ENCODE peak calls at places on chromosomes 7 and 10, in eight cellular contexts. U is epithelial cell of esophagus, M is ovary, N is prostate gland, H is HFF-Myc, W is nephron progenitor cell, J is hepatocyte, D is AG10803. L is an unnamed sample.

GRCh38 chr10:127532659-127533058 is 16.4 kb upstream of the NPS start:
- DNase-seq in M (no peak), J (no peak), W (no peak), U (no peak), D (no peak), N (no peak), H (no peak), L (no peak)

GRCh38 chr10:19719320-19719719 is 96.9 kb upstream of the PLXDC2 start:
- DNase-seq in U (no peak), J (peak; percentile 24), N (no peak), W (no peak), M (no peak), H (peak; percentile 91), D (peak; percentile 88), L (no peak)

GRCh38 chr7:111855161-111855841 is 293.0 kb upstream of the IMMP2L start:
- DNase-seq in W (no peak), N (peak; percentile 44), D (peak; percentile 76), H (peak; percentile 70), J (peak; percentile 81), M (no peak), U (peak; percentile 56), L (no peak)

GRCh38 chr7:100863406-100863950 is 3.7 kb upstream of the TRIP6 start:
- DNase-seq in U (no peak), N (no peak), J (no peak), D (no peak), M (no peak), W (no peak), H (no peak), L (no peak)

GRCh38 chr7:25409897-25410635 is 181.8 kb upstream of the NPVF start:
- DNase-seq in U (no peak), J (no peak), M (no peak), N (no peak), W (no peak), H (no peak), D (no peak), L (no peak)

GRCh38 chr7:150420242-150420641 is 30.2 kb upstream of the GIMAP8 start:
- DNase-seq in D (no peak), U (no peak), M (no peak), J (peak; percentile 1), W (no peak), N (no peak), H (no peak), L (no peak)

GRCh38 chr7:92811158-92811557 is 25.2 kb downstream of the CDK6 start:
- DNase-seq in U (no peak), J (no peak), H (no peak), D (no peak), M (no peak), N (no peak), W (no peak), L (no peak)

GRCh38 chr7:80206763-80207162 is 72.1 kb downstream of the GNAI1 start:
- DNase-seq in N (no peak), H (no peak), U (no peak), D (no peak), M (no peak), W (no peak), J (no peak), L (no peak)

GRCh38 chr7:130628901-130629300 is 39.6 kb downstream of the COPG2 start:
- DNase-seq in J (no peak), U (no peak), H (no peak), W (no peak), D (no peak), N (no peak), M (no peak), L (no peak)

GRCh38 chr7:1899201-1899600 is 229.1 kb downstream of the ELFN1 start:
- DNase-seq in H (no peak), W (no peak), U (no peak), J (no peak), D (peak; percentile 85), N (no peak), M (no peak), L (peak; percentile 64)

GRCh38 chr7:133887459-133887858 is 239.7 kb upstream of the LRGUK start:
- DNase-seq in M (no peak), D (no peak), J (no peak), N (no peak), H (peak; percentile 0), U (no peak), W (no peak), L (no peak)

GRCh38 chr10:61456095-61456789 is 3.1 kb upstream of the TMEM26 start:
- DNase-seq in N (no peak), H (no peak), D (no peak), J (no peak), M (no peak), U (no peak), W (no peak), L (no peak)

GRCh38 chr10:71244638-71245419 is 32.5 kb downstream of the UNC5B start:
- DNase-seq in J (peak; percentile 66), U (no peak), W (peak; percentile 41), N (peak; percentile 39), M (peak; percentile 69), H (peak; percentile 97), D (peak; percentile 98), L (peak; percentile 95)

GRCh38 chr7:151271699-151272355 is 23.3 kb upstream of the SMARCD3 start:
- DNase-seq in U (peak; percentile 15), D (peak; percentile 72), M (no peak), J (peak; percentile 61), W (no peak), H (no peak), N (peak; percentile 89), L (peak; percentile 19)

GRCh38 chr10:106972381-106972780 is 192.1 kb downstream of the SORCS1 start:
- DNase-seq in W (no peak), N (no peak), H (no peak), M (no peak), J (peak; percentile 58), D (no peak), U (no peak), L (no peak)

GRCh38 chr7:143362126-143362961 is at the start of gene FAM131B:
- DNase-seq in W (peak; percentile 57), U (no peak), H (no peak), M (no peak), D (no peak), J (no peak), N (no peak), L (no peak)

GRCh38 chr10:93363891-93364648 is 118.1 kb downstream of the MYOF start:
- DNase-seq in H (no peak), W (peak; percentile 8), M (no peak), N (no peak), D (no peak), U (peak; percentile 37), J (no peak), L (no peak)

GRCh38 chr7:39691821-39692220 is 68.4 kb downstream of the RALA start:
- DNase-seq in N (no peak), W (no peak), J (no peak), M (no peak), U (peak; percentile 13), H (no peak), D (peak; percentile 65), L (no peak)

GRCh38 chr7:8261711-8262695 is at the start of gene ICA1:
- DNase-seq in H (no peak), N (peak; percentile 69), W (peak; percentile 81), M (peak; percentile 34), U (peak; percentile 56), D (peak; percentile 0), J (peak; percentile 90), L (peak; percentile 91)

GRCh38 chr7:106623846-106624245 is 37.1 kb downstream of the CCDC71L start:
- DNase-seq in U (peak; percentile 92), D (peak; percentile 92), H (no peak), W (no peak), J (peak; percentile 15), N (no peak), M (no peak), L (no peak)

GRCh38 chr10:74282853-74283205 is 131.8 kb downstream of the ADK start:
- DNase-seq in N (no peak), W (no peak), D (no peak), M (no peak), U (peak; percentile 76), H (no peak), J (no peak), L (no peak)

GRCh38 chr7:42152353-42153205 is 84.4 kb downstream of the GLI3 start:
- DNase-seq in D (no peak), J (no peak), H (no peak), N (peak; percentile 22), M (no peak), U (no peak), W (no peak), L (no peak)

GRCh38 chr10:112990271-112990670 is 40.2 kb downstream of the TCF7L2 start:
- DNase-seq in J (no peak), D (no peak), U (peak; percentile 75), H (no peak), M (no peak), N (no peak), W (no peak), L (no peak)

GRCh38 chr10:91296471-91296870 is 76.0 kb downstream of the PCGF5 start:
- DNase-seq in N (no peak), H (no peak), M (no peak), U (peak; percentile 19), W (no peak), J (no peak), D (peak; percentile 16), L (no peak)
- TF ChIP-seq CTCF in N (no peak), H (peak; percentile 30), M (no peak), U (peak; percentile 24), W (peak; percentile 32), J (peak; percentile 24), D (no peak), L (peak; percentile 64)

GRCh38 chr10:58462863-58463507 is 49.7 kb upstream of the BICC1 start:
- DNase-seq in W (no peak), H (no peak), D (no peak), U (no peak), M (no peak), J (no peak), N (no peak), L (no peak)

GRCh38 chr10:58460157-58460556 is 52.5 kb upstream of the BICC1 start:
- DNase-seq in M (no peak), J (no peak), U (no peak), W (no peak), D (no peak), H (no peak), N (no peak), L (no peak)

GRCh38 chr10:58467931-58468635 is 44.6 kb upstream of the BICC1 start:
- DNase-seq in U (no peak), N (no peak), H (no peak), D (no peak), W (no peak), M (no peak), J (no peak), L (no peak)

GRCh38 chr10:58465641-58466040 is 47.0 kb upstream of the BICC1 start:
- DNase-seq in J (no peak), D (no peak), M (no peak), W (no peak), N (no peak), H (no peak), U (peak; percentile 15), L (no peak)

GRCh38 chr10:58464956-58465355 is 47.7 kb upstream of the BICC1 start:
- DNase-seq in N (no peak), J (no peak), M (no peak), W (no peak), D (no peak), U (no peak), H (no peak), L (no peak)
- TF ChIP-seq CTCF in N (no peak), J (no peak), M (no peak), W (no peak), D (no peak), U (no peak), H (no peak), L (no peak)

GRCh38 chr10:27072436-27073114 is 27.7 kb downstream of the ANKRD26 start:
- DNase-seq in N (no peak), H (no peak), W (no peak), D (no peak), U (no peak), M (no peak), J (no peak), L (no peak)
- TF ChIP-seq CTCF in N (no peak), H (peak; percentile 6), W (no peak), D (no peak), U (peak; percentile 11), M (no peak), J (no peak), L (peak; percentile 13)

GRCh38 chr7:83410989-83411591 is 237.8 kb downstream of the SEMA3E start:
- DNase-seq in D (peak; percentile 68), J (peak; percentile 72), M (no peak), W (peak; percentile 15), U (peak; percentile 65), H (peak; percentile 11), N (peak; percentile 25), L (no peak)
- TF ChIP-seq CTCF in D (peak; percentile 83), J (peak; percentile 84), M (no peak), W (peak; percentile 82), U (peak; percentile 66), H (peak; percentile 46), N (no peak), L (peak; percentile 96)

L was measured in chondrocyte.